ENCODE peak calls at places on chromosomes 3 and 15, in nine cellular contexts. O is NCI-H345, D is mesothelial cell of epicardium, N is NCI-H146, A is dorsolateral prefrontal cortex, Q is RCC 7860, U is mucosa of gallbladder, S is WTC11, E is T-helper 2 cell. L is an unnamed sample.

GRCh38 chr3:155409336-155409735 is 115.9 kb upstream of the STRIT1 start:
- DNase-seq in O (no peak), D (no peak), N (no peak), A (no peak), Q (no peak), U (no peak), S (no peak), E (no peak), L (no peak)

GRCh38 chr3:32613183-32613582 is 42.5 kb upstream of the DYNC1LI1 start:
- DNase-seq in O (no peak), D (no peak), N (no peak), A (no peak), Q (no peak), U (no peak), S (no peak), E (no peak), L (no peak)

GRCh38 chr3:31980530-31981205 is 394 bp downstream of the OSBPL10 start:
- DNase-seq in O (peak), D (peak), N (peak), A (peak), Q (peak), U (peak), S (peak), E (peak), L (peak)

GRCh38 chr15:45134682-45135604 is 5.1 kb downstream of the DUOX1 start:
- DNase-seq in O (peak), D (no peak), N (no peak), A (no peak), Q (no peak), U (no peak), S (peak), E (no peak), L (no peak)

GRCh38 chr3:99351097-99351496 is 287.3 kb upstream of the COL8A1 start:
- DNase-seq in O (no peak), D (no peak), N (no peak), A (no peak), Q (no peak), U (no peak), S (no peak), E (no peak), L (no peak)

GRCh38 chr3:44974406-44974805 is 1.6 kb downstream of the ZDHHC3 start:
- DNase-seq in O (no peak), D (no peak), N (no peak), A (no peak), Q (no peak), U (no peak), S (no peak), E (no peak), L (no peak)

GRCh38 chr15:99682455-99682854 is 50.8 kb downstream of the LYSMD4 start:
- DNase-seq in O (no peak), D (no peak), N (no peak), A (no peak), Q (peak), U (no peak), S (no peak), E (no peak), L (peak)

GRCh38 chr3:31472479-31473390 is 60.0 kb upstream of the STT3B start:
- DNase-seq in O (no peak), D (no peak), N (no peak), A (no peak), Q (peak), U (no peak), S (no peak), E (peak), L (peak)

GRCh38 chr15:51491941-51492340 is 130.6 kb downstream of the DMXL2 start:
- DNase-seq in O (no peak), D (no peak), N (no peak), A (no peak), Q (no peak), U (no peak), S (no peak), E (no peak), L (no peak)

GRCh38 chr3:148643389-148643840 is 54.3 kb upstream of the AGTR1 start:
- DNase-seq in O (no peak), D (no peak), N (no peak), A (no peak), Q (peak), U (no peak), S (no peak), E (no peak), L (peak)

GRCh38 chr3:112464264-112464663 is 35.0 kb downstream of the BTLA start:
- DNase-seq in O (no peak), D (no peak), N (no peak), A (no peak), Q (no peak), U (no peak), S (no peak), E (peak), L (peak)

GRCh38 chr15:69316281-69316680 is 17.6 kb downstream of the PAQR5 start:
- DNase-seq in O (no peak), D (no peak), N (no peak), A (no peak), Q (no peak), U (no peak), S (no peak), E (no peak), L (no peak)

GRCh38 chr15:38702178-38702912 is 137.7 kb upstream of the RASGRP1 start:
- DNase-seq in O (peak), D (no peak), N (peak), A (peak), Q (no peak), U (peak), S (no peak), E (no peak), L (no peak)

GRCh38 chr15:63601026-63601726 is 4.0 kb downstream of the FBXL22 start:
- DNase-seq in O (peak), D (peak), N (peak), A (peak), Q (no peak), U (no peak), S (peak), E (peak), L (peak)

L was measured in myocyte.